ENCODE peak calls at places on chromosomes 12 and 14, in nine cellular contexts. One of them, this sample, is unnamed.

GRCh38 chr12:92079054-92079385 is 66.6 kb downstream of the BTG1 start:
- DNase-seq in skeletal muscle cell: no peak
- DNase-seq in neuronal stem cell: no peak
- DNase-seq in GM12865: no peak
- DNase-seq in NCI-H460: no peak
- DNase-seq in NCI-H1105: no peak
- DNase-seq in breast epithelium: no peak
- DNase-seq in Peyer's patch: no peak
- DNase-seq in anterior cingulate cortex: no peak
- DNase-seq in this sample: no peak

GRCh38 chr12:121799175-121799841 is 4.5 kb upstream of the SETD1B start:
- DNase-seq in NCI-H1105: peak; percentile 77
- DNase-seq in anterior cingulate cortex: peak; percentile 62
- DNase-seq in neuronal stem cell: no peak
- DNase-seq in GM12865: peak; percentile 84
- DNase-seq in Peyer's patch: no peak
- DNase-seq in skeletal muscle cell: no peak
- DNase-seq in NCI-H460: peak; percentile 75
- DNase-seq in breast epithelium: peak; percentile 87
- DNase-seq in this sample: peak; percentile 84

GRCh38 chr14:99181246-99181645 is 90.8 kb downstream of the BCL11B start:
- DNase-seq in neuronal stem cell: no peak
- DNase-seq in anterior cingulate cortex: no peak
- DNase-seq in breast epithelium: no peak
- DNase-seq in NCI-H460: no peak
- DNase-seq in Peyer's patch: no peak
- DNase-seq in skeletal muscle cell: no peak
- DNase-seq in GM12865: no peak
- DNase-seq in NCI-H1105: no peak
- DNase-seq in this sample: no peak

GRCh38 chr14:34036319-34036761 is 85.5 kb upstream of the EGLN3 start:
- DNase-seq in NCI-H460: no peak
- DNase-seq in NCI-H1105: no peak
- DNase-seq in anterior cingulate cortex: no peak
- DNase-seq in breast epithelium: no peak
- DNase-seq in skeletal muscle cell: no peak
- DNase-seq in neuronal stem cell: no peak
- DNase-seq in Peyer's patch: no peak
- DNase-seq in GM12865: no peak
- DNase-seq in this sample: peak; percentile 66

GRCh38 chr12:58393152-58393551 is 451.8 kb downstream of the ATP23 start:
- DNase-seq in skeletal muscle cell: no peak
- DNase-seq in neuronal stem cell: no peak
- DNase-seq in NCI-H1105: no peak
- DNase-seq in NCI-H460: no peak
- DNase-seq in breast epithelium: no peak
- DNase-seq in anterior cingulate cortex: no peak
- DNase-seq in Peyer's patch: no peak
- DNase-seq in GM12865: no peak
- DNase-seq in this sample: no peak

GRCh38 chr14:102044566-102044965 is 42.3 kb downstream of the HSP90AA1 start:
- DNase-seq in skeletal muscle cell: no peak
- DNase-seq in NCI-H1105: no peak
- DNase-seq in NCI-H460: no peak
- DNase-seq in breast epithelium: no peak
- DNase-seq in Peyer's patch: no peak
- DNase-seq in GM12865: no peak
- DNase-seq in neuronal stem cell: no peak
- DNase-seq in anterior cingulate cortex: no peak
- DNase-seq in this sample: no peak

GRCh38 chr12:29431516-29431915 is 50.5 kb upstream of the ERGIC2 start:
- DNase-seq in breast epithelium: no peak
- DNase-seq in Peyer's patch: no peak
- DNase-seq in neuronal stem cell: no peak
- DNase-seq in anterior cingulate cortex: no peak
- DNase-seq in NCI-H460: no peak
- DNase-seq in NCI-H1105: no peak
- DNase-seq in GM12865: no peak
- DNase-seq in skeletal muscle cell: no peak
- DNase-seq in this sample: no peak

GRCh38 chr12:47222592-47222959 is 142.8 kb upstream of the AMIGO2 start:
- DNase-seq in anterior cingulate cortex: no peak
- DNase-seq in NCI-H460: no peak
- DNase-seq in Peyer's patch: no peak
- DNase-seq in neuronal stem cell: no peak
- DNase-seq in skeletal muscle cell: no peak
- DNase-seq in NCI-H1105: no peak
- DNase-seq in breast epithelium: no peak
- DNase-seq in GM12865: no peak
- DNase-seq in this sample: no peak

GRCh38 chr14:68596701-68597100 is 196.2 kb downstream of the ZFP36L1 start:
- DNase-seq in skeletal muscle cell: no peak
- DNase-seq in GM12865: no peak
- DNase-seq in neuronal stem cell: no peak
- DNase-seq in Peyer's patch: no peak
- DNase-seq in NCI-H1105: no peak
- DNase-seq in anterior cingulate cortex: no peak
- DNase-seq in NCI-H460: no peak
- DNase-seq in breast epithelium: no peak
- DNase-seq in this sample: no peak

This sample was measured in fibroblast of villous mesenchyme.